ENCODE peak calls at places on chromosome 9, in ten cellular contexts. One of them, this sample, is unnamed.
A peak's percentile ranks its signal among the peaks of the same experiment; 100 is the strongest.

GRCh38 chr9:34590376-34591090 is 1.0 kb upstream of the CNTFR start:
- DNase-seq in CD8-positive, alpha-beta memory T cell: no peak
- DNase-seq in psoas muscle: peak; percentile 81
- DNase-seq in body of pancreas: peak; percentile 19
- DNase-seq in ovary: no peak
- DNase-seq in heart right ventricle: no peak
- DNase-seq in vagina: no peak
- DNase-seq in astrocyte: no peak
- DNase-seq in adrenal gland: no peak
- DNase-seq in CD4-positive, alpha-beta memory T cell: no peak
- DNase-seq in this sample: no peak

GRCh38 chr9:98862936-98863335 is 55.5 kb downstream of the GALNT12 start:
- DNase-seq in CD8-positive, alpha-beta memory T cell: no peak
- DNase-seq in psoas muscle: no peak
- DNase-seq in body of pancreas: no peak
- DNase-seq in ovary: no peak
- DNase-seq in heart right ventricle: no peak
- DNase-seq in vagina: no peak
- DNase-seq in astrocyte: no peak
- DNase-seq in adrenal gland: no peak
- DNase-seq in CD4-positive, alpha-beta memory T cell: no peak
- DNase-seq in this sample: no peak

GRCh38 chr9:2919347-2919746 is 75.5 kb upstream of the PUM3 start:
- DNase-seq in CD8-positive, alpha-beta memory T cell: no peak
- DNase-seq in psoas muscle: no peak
- DNase-seq in body of pancreas: no peak
- DNase-seq in ovary: no peak
- DNase-seq in heart right ventricle: no peak
- DNase-seq in vagina: no peak
- DNase-seq in astrocyte: peak; percentile 25
- DNase-seq in adrenal gland: no peak
- DNase-seq in CD4-positive, alpha-beta memory T cell: no peak
- DNase-seq in this sample: no peak

GRCh38 chr9:1939926-1940368 is 75.2 kb upstream of the SMARCA2 start:
- DNase-seq in CD8-positive, alpha-beta memory T cell: peak; percentile 5
- DNase-seq in psoas muscle: no peak
- DNase-seq in body of pancreas: peak; percentile 51
- DNase-seq in ovary: no peak
- DNase-seq in heart right ventricle: no peak
- DNase-seq in vagina: no peak
- DNase-seq in astrocyte: no peak
- DNase-seq in adrenal gland: no peak
- DNase-seq in CD4-positive, alpha-beta memory T cell: peak; percentile 46
- DNase-seq in this sample: no peak

GRCh38 chr9:88732128-88732527 is 197.2 kb downstream of the NXNL2 start:
- DNase-seq in CD8-positive, alpha-beta memory T cell: no peak
- DNase-seq in psoas muscle: no peak
- DNase-seq in body of pancreas: no peak
- DNase-seq in ovary: no peak
- DNase-seq in heart right ventricle: peak; percentile 29
- DNase-seq in vagina: no peak
- DNase-seq in astrocyte: peak; percentile 81
- DNase-seq in adrenal gland: no peak
- DNase-seq in CD4-positive, alpha-beta memory T cell: no peak
- DNase-seq in this sample: no peak

GRCh38 chr9:18238254-18238653 is 235.7 kb upstream of the ADAMTSL1 start:
- DNase-seq in CD8-positive, alpha-beta memory T cell: no peak
- DNase-seq in psoas muscle: no peak
- DNase-seq in body of pancreas: no peak
- DNase-seq in ovary: no peak
- DNase-seq in heart right ventricle: no peak
- DNase-seq in vagina: no peak
- DNase-seq in astrocyte: peak; percentile 69
- DNase-seq in adrenal gland: no peak
- DNase-seq in CD4-positive, alpha-beta memory T cell: no peak
- DNase-seq in this sample: no peak

GRCh38 chr9:7121664-7122063 is 363.9 kb downstream of the KDM4C start:
- DNase-seq in CD8-positive, alpha-beta memory T cell: no peak
- DNase-seq in psoas muscle: no peak
- DNase-seq in body of pancreas: no peak
- DNase-seq in ovary: no peak
- DNase-seq in heart right ventricle: no peak
- DNase-seq in vagina: no peak
- DNase-seq in astrocyte: no peak
- DNase-seq in adrenal gland: no peak
- DNase-seq in CD4-positive, alpha-beta memory T cell: no peak
- DNase-seq in this sample: no peak

GRCh38 chr9:89888233-89888632 is 283.4 kb downstream of the GADD45G start:
- DNase-seq in CD8-positive, alpha-beta memory T cell: no peak
- DNase-seq in psoas muscle: no peak
- DNase-seq in body of pancreas: no peak
- DNase-seq in ovary: no peak
- DNase-seq in heart right ventricle: no peak
- DNase-seq in vagina: no peak
- DNase-seq in astrocyte: no peak
- DNase-seq in adrenal gland: no peak
- DNase-seq in CD4-positive, alpha-beta memory T cell: no peak
- DNase-seq in this sample: no peak

GRCh38 chr9:5708414-5708813 is 79.5 kb downstream of the RIC1 start:
- DNase-seq in CD8-positive, alpha-beta memory T cell: no peak
- DNase-seq in psoas muscle: no peak
- DNase-seq in body of pancreas: no peak
- DNase-seq in ovary: no peak
- DNase-seq in heart right ventricle: no peak
- DNase-seq in vagina: no peak
- DNase-seq in astrocyte: no peak
- DNase-seq in adrenal gland: no peak
- DNase-seq in CD4-positive, alpha-beta memory T cell: no peak
- DNase-seq in this sample: no peak

GRCh38 chr9:137049544-137050449 is 3.8 kb upstream of the NPDC1 start:
- DNase-seq in CD8-positive, alpha-beta memory T cell: no peak
- DNase-seq in psoas muscle: no peak
- DNase-seq in body of pancreas: peak; percentile 77
- DNase-seq in ovary: peak; percentile 58
- DNase-seq in heart right ventricle: peak; percentile 62
- DNase-seq in vagina: no peak
- DNase-seq in astrocyte: no peak
- DNase-seq in adrenal gland: no peak
- DNase-seq in CD4-positive, alpha-beta memory T cell: peak; percentile 54
- DNase-seq in this sample: no peak

GRCh38 chr9:134532084-134532483 is 109.5 kb upstream of the COL5A1 start:
- DNase-seq in CD8-positive, alpha-beta memory T cell: no peak
- DNase-seq in psoas muscle: peak; percentile 44
- DNase-seq in body of pancreas: no peak
- DNase-seq in ovary: no peak
- DNase-seq in heart right ventricle: no peak
- DNase-seq in vagina: no peak
- DNase-seq in astrocyte: no peak
- DNase-seq in adrenal gland: no peak
- DNase-seq in CD4-positive, alpha-beta memory T cell: no peak
- DNase-seq in this sample: no peak

GRCh38 chr9:97873877-97874276 is 20.9 kb downstream of the FOXE1 start:
- DNase-seq in CD8-positive, alpha-beta memory T cell: no peak
- DNase-seq in psoas muscle: no peak
- DNase-seq in body of pancreas: no peak
- DNase-seq in ovary: no peak
- DNase-seq in heart right ventricle: no peak
- DNase-seq in vagina: no peak
- DNase-seq in astrocyte: peak; percentile 15
- DNase-seq in adrenal gland: no peak
- DNase-seq in CD4-positive, alpha-beta memory T cell: no peak
- DNase-seq in this sample: no peak

DNA sequence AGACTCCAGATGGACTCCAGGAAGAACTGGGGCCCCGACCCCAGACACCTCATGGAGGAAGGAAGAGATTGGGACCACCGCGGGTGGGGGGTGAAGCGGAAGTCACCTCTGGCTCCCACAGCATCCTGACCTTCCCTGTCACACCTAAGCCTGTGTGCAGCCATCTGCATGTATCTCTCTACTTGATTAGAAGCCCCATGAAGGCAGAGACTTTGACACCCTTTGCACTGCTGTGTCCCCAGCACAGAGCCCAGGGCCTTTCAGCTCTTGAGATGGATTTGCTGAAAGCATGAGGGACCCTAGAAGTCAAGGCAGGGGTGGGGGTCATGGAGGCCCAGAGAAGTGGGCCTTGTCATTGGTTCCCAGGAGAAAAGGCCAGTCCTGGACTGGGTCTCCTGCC is 2.8 kb upstream of the ENG start:
- DNase-seq in CD8-positive, alpha-beta memory T cell: no peak
- DNase-seq in psoas muscle: no peak
- DNase-seq in body of pancreas: no peak
- DNase-seq in ovary: no peak
- DNase-seq in heart right ventricle: no peak
- DNase-seq in vagina: no peak
- DNase-seq in astrocyte: no peak
- DNase-seq in adrenal gland: no peak
- DNase-seq in CD4-positive, alpha-beta memory T cell: no peak
- DNase-seq in this sample: no peak
- H3K4me1 ChIP-seq in CD8-positive, alpha-beta memory T cell: peaks cover 44% of the 10 kb centered on the region
- H3K4me1 ChIP-seq in psoas muscle: peaks cover 32% of the 10 kb centered on the region
- H3K4me1 ChIP-seq in body of pancreas: peaks cover 22% of the 10 kb centered on the region
- H3K4me1 ChIP-seq in ovary: peaks cover 43% of the 10 kb centered on the region
- H3K4me1 ChIP-seq in heart right ventricle: peaks cover 85% of the 10 kb centered on the region
- H3K4me1 ChIP-seq in vagina: peaks cover 54% of the 10 kb centered on the region
- H3K4me1 ChIP-seq in astrocyte: peaks cover 14% of the 10 kb centered on the region
- H3K4me1 ChIP-seq in adrenal gland: no peaks in the 10 kb centered on the region
- H3K4me1 ChIP-seq in CD4-positive, alpha-beta memory T cell: peaks cover 48% of the 10 kb centered on the region
- H3K4me1 ChIP-seq in this sample: peaks cover 7% of the 10 kb centered on the region

DNA sequence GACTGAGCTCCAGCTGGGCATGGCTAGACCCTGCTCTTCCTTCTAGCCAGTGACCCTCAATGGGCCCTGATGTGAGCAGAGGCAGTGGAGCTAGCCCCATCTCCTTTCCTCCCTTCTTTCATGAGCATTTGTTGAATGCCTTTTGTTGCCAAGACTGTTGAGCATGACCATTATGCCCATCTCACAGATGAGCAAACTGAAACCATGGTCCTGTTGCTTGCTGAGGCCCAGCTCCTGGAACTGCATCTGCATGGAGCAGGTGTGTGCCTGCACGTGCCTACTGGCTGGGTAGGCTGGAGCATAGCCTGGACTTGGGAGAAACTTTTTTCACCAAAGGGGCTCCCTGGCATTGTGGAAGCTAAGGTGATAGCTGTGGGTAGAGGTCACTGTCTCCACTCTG is 3.0 kb upstream of the WNK2 start:
- DNase-seq in CD8-positive, alpha-beta memory T cell: no peak
- DNase-seq in psoas muscle: no peak
- DNase-seq in body of pancreas: no peak
- DNase-seq in ovary: no peak
- DNase-seq in heart right ventricle: no peak
- DNase-seq in vagina: no peak
- DNase-seq in astrocyte: no peak
- DNase-seq in adrenal gland: no peak
- DNase-seq in CD4-positive, alpha-beta memory T cell: no peak
- DNase-seq in this sample: no peak
- H3K27me3 ChIP-seq in CD8-positive, alpha-beta memory T cell: peaks cover 29% of the 10 kb centered on the region
- H3K27me3 ChIP-seq in psoas muscle: no peaks in the 10 kb centered on the region
- H3K27me3 ChIP-seq in body of pancreas: no peaks in the 10 kb centered on the region
- H3K27me3 ChIP-seq in ovary: no peaks in the 10 kb centered on the region
- H3K27me3 ChIP-seq in heart right ventricle: no peaks in the 10 kb centered on the region
- H3K27me3 ChIP-seq in vagina: no peaks in the 10 kb centered on the region
- H3K27me3 ChIP-seq in astrocyte: peaks cover 27% of the 10 kb centered on the region
- H3K27me3 ChIP-seq in adrenal gland: peaks cover 3% of the 10 kb centered on the region
- H3K27me3 ChIP-seq in CD4-positive, alpha-beta memory T cell: peaks cover 18% of the 10 kb centered on the region
- H3K27me3 ChIP-seq in this sample: no peaks in the 10 kb centered on the region

DNA sequence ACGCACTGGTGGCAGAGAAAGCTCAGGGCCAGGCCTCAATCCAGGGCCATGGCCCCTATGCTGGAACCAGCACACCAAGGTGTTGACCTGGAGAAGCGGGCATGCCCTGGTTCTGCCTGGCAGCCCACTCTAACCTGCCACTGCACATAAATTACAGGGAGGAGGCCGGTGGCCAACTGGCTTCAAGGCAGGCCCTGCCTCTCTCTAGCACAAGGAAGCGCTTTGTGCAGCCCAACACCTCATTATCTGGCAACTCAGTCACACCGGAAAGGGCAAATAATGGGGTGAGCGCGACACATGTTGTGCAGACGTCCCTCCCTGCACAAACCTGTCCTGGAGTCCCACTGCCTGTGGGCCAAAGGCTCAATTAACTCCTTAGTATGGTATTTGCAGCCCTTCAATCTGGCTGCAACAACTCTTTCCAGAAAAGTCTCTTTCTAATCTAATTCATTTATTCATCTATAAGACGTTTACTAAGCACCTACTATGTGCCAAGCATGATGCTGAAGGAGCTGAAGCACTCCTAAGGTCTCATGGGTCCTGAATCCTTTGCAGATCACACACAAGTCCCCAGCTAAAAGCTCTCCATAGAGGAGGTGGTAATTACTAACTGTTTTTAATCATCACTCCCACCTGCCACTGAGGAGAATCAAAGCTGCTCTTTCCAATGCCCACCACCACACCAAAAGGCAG is 24.9 kb downstream of the SHB start:
- DNase-seq in CD8-positive, alpha-beta memory T cell: no peak
- DNase-seq in psoas muscle: no peak
- DNase-seq in body of pancreas: peak; percentile 66
- DNase-seq in ovary: no peak
- DNase-seq in heart right ventricle: no peak
- DNase-seq in vagina: no peak
- DNase-seq in astrocyte: no peak
- DNase-seq in adrenal gland: no peak
- DNase-seq in CD4-positive, alpha-beta memory T cell: no peak
- DNase-seq in this sample: no peak
- H3K4me1 ChIP-seq in CD8-positive, alpha-beta memory T cell: no peaks in the 10 kb centered on the region
- H3K4me1 ChIP-seq in psoas muscle: peaks cover 44% of the 10 kb centered on the region
- H3K4me1 ChIP-seq in body of pancreas: peaks cover 93% of the 10 kb centered on the region
- H3K4me1 ChIP-seq in ovary: peaks cover 5% of the 10 kb centered on the region
- H3K4me1 ChIP-seq in heart right ventricle: peaks cover 98% of the 10 kb centered on the region
- H3K4me1 ChIP-seq in vagina: peaks cover 75% of the 10 kb centered on the region
- H3K4me1 ChIP-seq in astrocyte: peaks cover 44% of the 10 kb centered on the region
- H3K4me1 ChIP-seq in adrenal gland: peaks cover 17% of the 10 kb centered on the region
- H3K4me1 ChIP-seq in CD4-positive, alpha-beta memory T cell: no peaks in the 10 kb centered on the region
- H3K4me1 ChIP-seq in this sample: peaks cover 22% of the 10 kb centered on the region

DNA sequence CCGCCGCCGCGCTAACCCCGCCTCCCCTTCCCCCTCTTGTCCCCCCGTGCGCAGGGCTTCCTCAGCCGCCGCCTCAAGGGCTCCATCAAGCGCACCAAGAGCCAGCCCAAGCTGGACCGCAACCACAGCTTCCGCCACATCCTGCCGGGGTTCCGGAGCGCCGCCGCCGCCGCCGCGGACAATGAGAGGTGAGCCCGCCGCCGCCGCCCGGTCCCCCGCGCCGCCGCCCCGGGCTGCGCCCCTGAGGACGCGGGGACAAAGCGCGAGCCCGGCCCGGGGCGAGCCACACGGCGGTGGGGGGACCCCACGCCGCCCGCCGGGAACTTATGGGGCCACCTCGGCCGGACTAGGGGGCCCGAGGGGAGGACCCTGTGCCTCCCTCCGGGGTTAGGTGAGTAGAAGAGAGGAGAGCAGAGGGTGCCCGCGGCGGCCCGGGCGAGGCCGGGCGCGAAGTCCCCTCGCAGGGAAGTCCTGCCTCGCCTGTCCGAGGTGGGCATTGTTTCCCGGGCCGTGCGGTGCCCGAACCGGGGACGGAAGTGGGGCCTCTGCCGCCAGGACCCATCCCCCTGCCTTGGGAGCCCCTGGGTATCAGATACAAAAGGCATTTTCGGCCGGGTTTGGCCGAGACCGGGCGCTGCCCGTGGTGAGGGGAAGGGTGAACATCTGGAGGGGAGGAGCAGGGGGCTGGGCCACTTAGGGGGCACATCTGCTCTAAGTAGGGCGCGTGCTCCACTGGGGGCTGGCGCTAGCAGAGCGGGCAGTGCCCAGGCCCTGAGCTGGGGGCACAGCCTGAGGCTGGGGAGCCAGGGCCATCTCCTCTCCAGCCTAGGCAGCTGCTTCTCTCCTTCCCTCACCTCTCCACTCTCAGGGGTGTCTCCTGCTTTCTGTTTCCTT is 48.1 kb downstream of the DAB2IP start:
- DNase-seq in CD8-positive, alpha-beta memory T cell: peak; percentile 67
- DNase-seq in psoas muscle: peak; percentile 79
- DNase-seq in body of pancreas: peak; percentile 59
- DNase-seq in ovary: peak; percentile 75
- DNase-seq in heart right ventricle: peak; percentile 74
- DNase-seq in vagina: no peak
- DNase-seq in astrocyte: peak; percentile 44
- DNase-seq in adrenal gland: peak; percentile 53
- DNase-seq in CD4-positive, alpha-beta memory T cell: peak; percentile 9
- DNase-seq in this sample: peak; percentile 59
- H3K27me3 ChIP-seq in CD8-positive, alpha-beta memory T cell: peaks cover 17% of the 10 kb centered on the region
- H3K27me3 ChIP-seq in psoas muscle: no peaks in the 10 kb centered on the region
- H3K27me3 ChIP-seq in body of pancreas: no peaks in the 10 kb centered on the region
- H3K27me3 ChIP-seq in ovary: no peaks in the 10 kb centered on the region
- H3K27me3 ChIP-seq in heart right ventricle: no peaks in the 10 kb centered on the region
- H3K27me3 ChIP-seq in vagina: no peaks in the 10 kb centered on the region
- H3K27me3 ChIP-seq in astrocyte: no peaks in the 10 kb centered on the region
- H3K27me3 ChIP-seq in adrenal gland: no peaks in the 10 kb centered on the region
- H3K27me3 ChIP-seq in CD4-positive, alpha-beta memory T cell: peaks cover 14% of the 10 kb centered on the region
- H3K27me3 ChIP-seq in this sample: no peaks in the 10 kb centered on the region